ENCODE peak calls at places on chromosomes 1 and 21, in six cellular contexts. One of them, this sample, is unnamed.

GRCh38 chr21:46297311-46298082 is 11.4 kb downstream of the YBEY start:
- DNase-seq in right lobe of liver: peak; percentile 39
- DNase-seq in CD8-positive, alpha-beta T cell: no peak
- DNase-seq in psoas muscle: peak; percentile 70
- DNase-seq in sigmoid colon: no peak
- DNase-seq in pancreas: no peak
- DNase-seq in this sample: no peak

GRCh38 chr1:177571485-177572076 is 398.3 kb downstream of the SEC16B start:
- DNase-seq in pancreas: peak; percentile 34
- DNase-seq in right lobe of liver: peak; percentile 30
- DNase-seq in sigmoid colon: no peak
- DNase-seq in psoas muscle: no peak
- DNase-seq in CD8-positive, alpha-beta T cell: no peak
- DNase-seq in this sample: no peak

GRCh38 chr1:36187800-36188593 is 32.0 kb downstream of the MAP7D1 start:
- DNase-seq in right lobe of liver: peak; percentile 78
- DNase-seq in CD8-positive, alpha-beta T cell: peak; percentile 78
- DNase-seq in psoas muscle: peak; percentile 94
- DNase-seq in pancreas: peak; percentile 89
- DNase-seq in sigmoid colon: peak; percentile 96
- DNase-seq in this sample: peak; percentile 59

GRCh38 chr1:226814751-226815496 is 55.5 kb upstream of the PSEN2 start:
- DNase-seq in psoas muscle: peak; percentile 91
- DNase-seq in pancreas: peak; percentile 60
- DNase-seq in sigmoid colon: peak; percentile 91
- DNase-seq in right lobe of liver: peak; percentile 36
- DNase-seq in CD8-positive, alpha-beta T cell: no peak
- DNase-seq in this sample: no peak

GRCh38 chr1:200072636-200073285 is 45.3 kb downstream of the NR5A2 start:
- DNase-seq in sigmoid colon: no peak
- DNase-seq in CD8-positive, alpha-beta T cell: no peak
- DNase-seq in pancreas: no peak
- DNase-seq in right lobe of liver: no peak
- DNase-seq in psoas muscle: no peak
- DNase-seq in this sample: peak; percentile 32

GRCh38 chr1:224623310-224623714 is 7.2 kb downstream of the CNIH3 start:
- DNase-seq in right lobe of liver: no peak
- DNase-seq in psoas muscle: no peak
- DNase-seq in sigmoid colon: no peak
- DNase-seq in pancreas: no peak
- DNase-seq in CD8-positive, alpha-beta T cell: no peak
- DNase-seq in this sample: no peak

GRCh38 chr21:45087022-45087823 is 12.8 kb downstream of the ADARB1 start:
- DNase-seq in pancreas: no peak
- DNase-seq in sigmoid colon: no peak
- DNase-seq in right lobe of liver: no peak
- DNase-seq in CD8-positive, alpha-beta T cell: no peak
- DNase-seq in psoas muscle: no peak
- DNase-seq in this sample: no peak

GRCh38 chr1:35229587-35230360 is 36.8 kb upstream of the SFPQ start:
- DNase-seq in CD8-positive, alpha-beta T cell: no peak
- DNase-seq in right lobe of liver: no peak
- DNase-seq in sigmoid colon: no peak
- DNase-seq in psoas muscle: no peak
- DNase-seq in pancreas: no peak
- DNase-seq in this sample: peak; percentile 4

GRCh38 chr21:41715649-41716321 is 51.1 kb downstream of the RIPK4 start:
- DNase-seq in psoas muscle: no peak
- DNase-seq in right lobe of liver: peak; percentile 63
- DNase-seq in sigmoid colon: no peak
- DNase-seq in pancreas: peak; percentile 35
- DNase-seq in CD8-positive, alpha-beta T cell: no peak
- DNase-seq in this sample: no peak

GRCh38 chr1:219575563-219575962 is 37.3 kb downstream of the ZC3H11B start:
- DNase-seq in psoas muscle: no peak
- DNase-seq in right lobe of liver: no peak
- DNase-seq in pancreas: no peak
- DNase-seq in CD8-positive, alpha-beta T cell: no peak
- DNase-seq in sigmoid colon: no peak
- DNase-seq in this sample: no peak

GRCh38 chr1:44521378-44522080 is 116.5 kb downstream of the RNF220 start:
- DNase-seq in CD8-positive, alpha-beta T cell: no peak
- DNase-seq in pancreas: no peak
- DNase-seq in psoas muscle: no peak
- DNase-seq in right lobe of liver: no peak
- DNase-seq in sigmoid colon: no peak
- DNase-seq in this sample: no peak

GRCh38 chr1:44524655-44525530 is 119.8 kb downstream of the RNF220 start:
- DNase-seq in pancreas: no peak
- DNase-seq in CD8-positive, alpha-beta T cell: no peak
- DNase-seq in psoas muscle: no peak
- DNase-seq in sigmoid colon: no peak
- DNase-seq in right lobe of liver: no peak
- DNase-seq in this sample: no peak

GRCh38 chr1:44523747-44524146 is 118.7 kb downstream of the RNF220 start:
- DNase-seq in psoas muscle: no peak
- DNase-seq in pancreas: no peak
- DNase-seq in sigmoid colon: no peak
- DNase-seq in right lobe of liver: no peak
- DNase-seq in CD8-positive, alpha-beta T cell: no peak
- DNase-seq in this sample: no peak

GRCh38 chr1:44526295-44527073 is 121.4 kb downstream of the RNF220 start:
- DNase-seq in psoas muscle: no peak
- DNase-seq in sigmoid colon: no peak
- DNase-seq in right lobe of liver: no peak
- DNase-seq in CD8-positive, alpha-beta T cell: no peak
- DNase-seq in pancreas: no peak
- DNase-seq in this sample: no peak

DNA sequence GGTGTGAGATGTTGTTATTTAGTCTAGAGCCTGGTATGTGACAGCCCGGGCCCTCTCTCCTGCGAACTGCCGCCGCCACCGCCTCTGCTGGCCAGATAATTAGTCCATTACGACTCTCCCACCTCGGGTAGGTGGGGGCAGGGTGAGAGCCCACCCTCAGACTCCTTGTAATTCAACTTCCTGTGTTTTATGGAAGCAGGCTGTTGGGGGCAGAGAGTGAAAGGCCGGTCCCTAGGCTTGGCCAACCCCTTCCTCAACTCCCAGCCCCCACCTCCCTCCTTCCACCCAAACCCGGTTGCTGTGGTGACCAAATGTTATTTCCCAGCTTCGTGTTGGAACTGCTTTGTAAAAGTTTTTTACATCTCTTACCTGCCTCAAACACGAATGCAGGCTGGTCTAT is 119.1 kb downstream of the RNF220 start:
- DNase-seq in psoas muscle: no peak
- DNase-seq in right lobe of liver: no peak
- DNase-seq in CD8-positive, alpha-beta T cell: no peak
- DNase-seq in sigmoid colon: no peak
- DNase-seq in pancreas: no peak
- DNase-seq in this sample: no peak
- H3K27me3 ChIP-seq in psoas muscle: peaks cover 5% of the 10 kb centered on the region
- H3K27me3 ChIP-seq in right lobe of liver: no peaks in the 10 kb centered on the region
- H3K27me3 ChIP-seq in CD8-positive, alpha-beta T cell: no peaks in the 10 kb centered on the region
- H3K27me3 ChIP-seq in sigmoid colon: no peaks in the 10 kb centered on the region
- H3K27me3 ChIP-seq in pancreas: no peaks in the 10 kb centered on the region
- H3K27me3 ChIP-seq in this sample: no peaks in the 10 kb centered on the region

DNA sequence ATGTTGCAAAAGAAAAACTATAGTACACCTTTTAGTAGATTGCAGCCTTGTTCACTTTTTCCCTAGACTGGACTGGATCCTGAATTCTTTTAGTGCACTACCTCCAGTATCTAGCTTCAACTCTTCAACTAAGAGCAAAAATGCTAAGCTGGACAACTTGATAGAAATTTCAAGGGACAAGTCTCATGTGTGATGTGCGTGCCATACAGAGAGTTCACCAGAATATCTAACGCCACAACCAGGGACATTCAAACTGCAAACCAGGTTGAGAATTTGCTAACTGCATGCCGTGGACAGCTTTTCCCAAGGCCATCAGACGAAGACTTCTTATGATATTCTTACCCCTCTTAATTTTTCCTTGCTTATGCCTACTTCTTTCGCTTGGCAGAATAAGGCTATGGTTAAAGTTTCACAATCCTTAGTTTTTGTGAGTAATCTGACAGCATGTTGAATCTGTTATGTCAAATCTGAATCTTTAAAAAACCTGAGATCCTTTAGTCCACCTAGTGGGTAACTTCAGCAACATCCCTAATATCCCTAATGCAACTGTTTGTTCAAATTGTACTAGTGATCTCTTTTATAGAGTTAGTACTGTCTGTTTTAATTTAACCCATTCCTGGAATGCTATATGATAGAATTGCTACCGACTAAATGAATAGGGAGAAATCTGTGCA is 66.4 kb downstream of the DDAH1 start:
- DNase-seq in right lobe of liver: no peak
- DNase-seq in pancreas: no peak
- DNase-seq in psoas muscle: no peak
- DNase-seq in CD8-positive, alpha-beta T cell: no peak
- DNase-seq in sigmoid colon: no peak
- DNase-seq in this sample: no peak
- TF ChIP-seq CTCF in right lobe of liver: peak; percentile 41
- TF ChIP-seq CTCF in pancreas: no peak
- TF ChIP-seq CTCF in psoas muscle: peak; percentile 48
- TF ChIP-seq CTCF in CD8-positive, alpha-beta T cell: no peak
- TF ChIP-seq CTCF in sigmoid colon: no peak
- TF ChIP-seq CTCF in this sample: peak; percentile 15

GRCh38 chr1:206449566-206449965 is 20.7 kb upstream of the IKBKE start:
- DNase-seq in CD8-positive, alpha-beta T cell: no peak
- DNase-seq in pancreas: no peak
- DNase-seq in sigmoid colon: no peak
- DNase-seq in psoas muscle: no peak
- DNase-seq in right lobe of liver: no peak
- DNase-seq in this sample: no peak

GRCh38 chr1:206448471-206448870 is 21.8 kb upstream of the IKBKE start:
- DNase-seq in pancreas: no peak
- DNase-seq in right lobe of liver: no peak
- DNase-seq in CD8-positive, alpha-beta T cell: no peak
- DNase-seq in psoas muscle: no peak
- DNase-seq in sigmoid colon: no peak
- DNase-seq in this sample: no peak

GRCh38 chr1:206450271-206450670 is 20.0 kb upstream of the IKBKE start:
- DNase-seq in right lobe of liver: no peak
- DNase-seq in pancreas: no peak
- DNase-seq in CD8-positive, alpha-beta T cell: no peak
- DNase-seq in psoas muscle: no peak
- DNase-seq in sigmoid colon: no peak
- DNase-seq in this sample: no peak

GRCh38 chr1:206453111-206453510 is 17.2 kb upstream of the IKBKE start:
- DNase-seq in sigmoid colon: no peak
- DNase-seq in pancreas: no peak
- DNase-seq in psoas muscle: no peak
- DNase-seq in CD8-positive, alpha-beta T cell: no peak
- DNase-seq in right lobe of liver: no peak
- DNase-seq in this sample: no peak

GRCh38 chr1:206451146-206451545 is 19.1 kb upstream of the IKBKE start:
- DNase-seq in CD8-positive, alpha-beta T cell: no peak
- DNase-seq in pancreas: no peak
- DNase-seq in sigmoid colon: no peak
- DNase-seq in right lobe of liver: no peak
- DNase-seq in psoas muscle: no peak
- DNase-seq in this sample: no peak
- H3K36me3 ChIP-seq in CD8-positive, alpha-beta T cell: no peaks in the 10 kb centered on the region
- H3K36me3 ChIP-seq in pancreas: no peaks in the 10 kb centered on the region
- H3K36me3 ChIP-seq in sigmoid colon: peaks cover 73% of the 10 kb centered on the region
- H3K36me3 ChIP-seq in right lobe of liver: peaks cover 4% of the 10 kb centered on the region
- H3K36me3 ChIP-seq in psoas muscle: peaks cover 25% of the 10 kb centered on the region
- H3K36me3 ChIP-seq in this sample: peaks cover 2% of the 10 kb centered on the region

DNA sequence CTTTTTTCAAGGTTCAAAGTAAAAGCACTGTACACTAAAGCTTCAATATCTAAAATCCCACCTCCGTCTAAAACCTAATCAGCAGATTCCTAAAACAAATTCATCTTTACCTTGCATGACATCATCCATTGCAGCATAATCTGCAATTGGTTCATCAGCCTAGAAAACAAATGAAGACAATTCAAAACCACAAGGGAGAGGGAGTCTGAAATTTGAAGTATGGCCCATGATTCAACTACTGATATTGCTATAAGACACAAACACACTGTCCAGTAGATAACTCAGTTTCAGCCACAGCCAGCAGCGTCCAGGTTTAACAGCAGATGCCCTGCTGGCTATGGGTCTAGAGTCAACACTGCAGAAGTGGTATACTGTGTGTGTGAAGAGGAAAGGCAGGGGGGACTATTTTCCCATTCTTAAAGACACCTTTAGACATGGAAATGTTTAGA is 17.9 kb upstream of the RAP1GAP start:
- DNase-seq in right lobe of liver: no peak
- DNase-seq in sigmoid colon: no peak
- DNase-seq in CD8-positive, alpha-beta T cell: no peak
- DNase-seq in psoas muscle: no peak
- DNase-seq in pancreas: no peak
- DNase-seq in this sample: no peak
- H3K27me3 ChIP-seq in right lobe of liver: no peaks in the 10 kb centered on the region
- H3K27me3 ChIP-seq in sigmoid colon: no peaks in the 10 kb centered on the region
- H3K27me3 ChIP-seq in CD8-positive, alpha-beta T cell: no peaks in the 10 kb centered on the region
- H3K27me3 ChIP-seq in psoas muscle: no peaks in the 10 kb centered on the region
- H3K27me3 ChIP-seq in pancreas: no peaks in the 10 kb centered on the region
- H3K27me3 ChIP-seq in this sample: no peaks in the 10 kb centered on the region

GRCh38 chr1:186483561-186483960 is 22.6 kb upstream of the PDC start:
- DNase-seq in right lobe of liver: no peak
- DNase-seq in CD8-positive, alpha-beta T cell: no peak
- DNase-seq in psoas muscle: no peak
- DNase-seq in sigmoid colon: no peak
- DNase-seq in pancreas: no peak
- DNase-seq in this sample: no peak

GRCh38 chr1:186491351-186491750 is 30.4 kb upstream of the PDC start:
- DNase-seq in psoas muscle: no peak
- DNase-seq in sigmoid colon: no peak
- DNase-seq in CD8-positive, alpha-beta T cell: no peak
- DNase-seq in pancreas: no peak
- DNase-seq in right lobe of liver: no peak
- DNase-seq in this sample: no peak

GRCh38 chr1:186486061-186486460 is 25.1 kb upstream of the PDC start:
- DNase-seq in CD8-positive, alpha-beta T cell: no peak
- DNase-seq in sigmoid colon: no peak
- DNase-seq in pancreas: no peak
- DNase-seq in right lobe of liver: no peak
- DNase-seq in psoas muscle: no peak
- DNase-seq in this sample: no peak

GRCh38 chr1:186482661-186483255 is 21.8 kb upstream of the PDC start:
- DNase-seq in right lobe of liver: peak; percentile 32
- DNase-seq in psoas muscle: peak; percentile 43
- DNase-seq in sigmoid colon: peak; percentile 67
- DNase-seq in pancreas: peak; percentile 19
- DNase-seq in CD8-positive, alpha-beta T cell: peak; percentile 28
- DNase-seq in this sample: peak; percentile 12

GRCh38 chr1:186487163-186487562 is 26.2 kb upstream of the PDC start:
- DNase-seq in right lobe of liver: no peak
- DNase-seq in sigmoid colon: no peak
- DNase-seq in pancreas: no peak
- DNase-seq in psoas muscle: no peak
- DNase-seq in CD8-positive, alpha-beta T cell: no peak
- DNase-seq in this sample: no peak
- TF ChIP-seq CTCF in right lobe of liver: no peak
- TF ChIP-seq CTCF in sigmoid colon: no peak
- TF ChIP-seq CTCF in pancreas: no peak
- TF ChIP-seq CTCF in psoas muscle: no peak
- TF ChIP-seq CTCF in CD8-positive, alpha-beta T cell: no peak
- TF ChIP-seq CTCF in this sample: no peak

This sample was measured in GM06990.